ENCODE peak calls at places on chromosomes 5 and 9, in nine cellular contexts. One of them, this sample, is unnamed.
A peak's percentile ranks its signal among the peaks of the same experiment; 100 is the strongest.

GRCh38 chr5:114305402-114306207 is 56.3 kb upstream of the KCNN2 start:
- DNase-seq in left ventricle myocardium inferior: no peak
- DNase-seq in AG09309: no peak
- DNase-seq in body of pancreas: no peak
- DNase-seq in IMR-90: peak; percentile 74
- DNase-seq in cardiac fibroblast: peak; percentile 52
- DNase-seq in AG04450: peak; percentile 30
- DNase-seq in spleen: no peak
- DNase-seq in Panc1: peak; percentile 8
- DNase-seq in this sample: peak; percentile 21

GRCh38 chr5:163658702-163659567 is 153.5 kb downstream of the MAT2B start:
- DNase-seq in IMR-90: peak; percentile 55
- DNase-seq in body of pancreas: no peak
- DNase-seq in Panc1: no peak
- DNase-seq in spleen: no peak
- DNase-seq in left ventricle myocardium inferior: no peak
- DNase-seq in AG04450: no peak
- DNase-seq in cardiac fibroblast: no peak
- DNase-seq in AG09309: no peak
- DNase-seq in this sample: no peak

GRCh38 chr9:97487107-97487506 is 14.4 kb upstream of the TMOD1 start:
- DNase-seq in cardiac fibroblast: no peak
- DNase-seq in spleen: no peak
- DNase-seq in AG09309: no peak
- DNase-seq in AG04450: no peak
- DNase-seq in left ventricle myocardium inferior: no peak
- DNase-seq in Panc1: no peak
- DNase-seq in body of pancreas: no peak
- DNase-seq in IMR-90: peak; percentile 41
- DNase-seq in this sample: peak; percentile 71

GRCh38 chr9:79686381-79687130 is 114.8 kb downstream of the TLE4 start:
- DNase-seq in cardiac fibroblast: peak; percentile 76
- DNase-seq in spleen: no peak
- DNase-seq in AG09309: peak; percentile 88
- DNase-seq in AG04450: peak; percentile 23
- DNase-seq in IMR-90: peak; percentile 88
- DNase-seq in body of pancreas: no peak
- DNase-seq in left ventricle myocardium inferior: no peak
- DNase-seq in Panc1: no peak
- DNase-seq in this sample: peak; percentile 54

GRCh38 chr9:133054194-133054890 is 7.4 kb upstream of the CEL start:
- DNase-seq in IMR-90: no peak
- DNase-seq in AG04450: no peak
- DNase-seq in cardiac fibroblast: no peak
- DNase-seq in left ventricle myocardium inferior: peak; percentile 79
- DNase-seq in Panc1: no peak
- DNase-seq in AG09309: no peak
- DNase-seq in body of pancreas: peak; percentile 82
- DNase-seq in spleen: no peak
- DNase-seq in this sample: no peak

GRCh38 chr9:85067792-85068191 is 398.3 kb downstream of the NTRK2 start:
- DNase-seq in left ventricle myocardium inferior: no peak
- DNase-seq in AG09309: no peak
- DNase-seq in spleen: no peak
- DNase-seq in cardiac fibroblast: no peak
- DNase-seq in IMR-90: no peak
- DNase-seq in Panc1: no peak
- DNase-seq in body of pancreas: no peak
- DNase-seq in AG04450: no peak
- DNase-seq in this sample: no peak

GRCh38 chr9:105243015-105243686 is 1.3 kb upstream of the SLC44A1 start:
- DNase-seq in IMR-90: peak; percentile 49
- DNase-seq in cardiac fibroblast: peak; percentile 58
- DNase-seq in AG09309: peak; percentile 42
- DNase-seq in Panc1: no peak
- DNase-seq in AG04450: no peak
- DNase-seq in left ventricle myocardium inferior: no peak
- DNase-seq in body of pancreas: no peak
- DNase-seq in spleen: no peak
- DNase-seq in this sample: no peak

GRCh38 chr5:142748568-142749249 is 21.5 kb upstream of the ARHGAP26 start:
- DNase-seq in spleen: peak; percentile 86
- DNase-seq in left ventricle myocardium inferior: peak; percentile 29
- DNase-seq in body of pancreas: peak; percentile 46
- DNase-seq in cardiac fibroblast: no peak
- DNase-seq in AG04450: no peak
- DNase-seq in Panc1: peak; percentile 18
- DNase-seq in IMR-90: no peak
- DNase-seq in AG09309: no peak
- DNase-seq in this sample: peak; percentile 70

GRCh38 chr9:104858846-104859245 is 69.1 kb downstream of the ABCA1 start:
- DNase-seq in AG04450: no peak
- DNase-seq in left ventricle myocardium inferior: no peak
- DNase-seq in body of pancreas: no peak
- DNase-seq in IMR-90: peak; percentile 25
- DNase-seq in AG09309: no peak
- DNase-seq in cardiac fibroblast: peak; percentile 24
- DNase-seq in spleen: no peak
- DNase-seq in Panc1: no peak
- DNase-seq in this sample: no peak

GRCh38 chr9:19769213-19769612 is 19.6 kb downstream of the SLC24A2 start:
- DNase-seq in cardiac fibroblast: no peak
- DNase-seq in body of pancreas: no peak
- DNase-seq in left ventricle myocardium inferior: no peak
- DNase-seq in AG04450: no peak
- DNase-seq in IMR-90: no peak
- DNase-seq in Panc1: no peak
- DNase-seq in spleen: no peak
- DNase-seq in AG09309: no peak
- DNase-seq in this sample: peak; percentile 87

GRCh38 chr5:115116001-115116400 is 53.7 kb downstream of the TRIM36 start:
- DNase-seq in body of pancreas: no peak
- DNase-seq in AG04450: no peak
- DNase-seq in AG09309: no peak
- DNase-seq in left ventricle myocardium inferior: no peak
- DNase-seq in Panc1: no peak
- DNase-seq in cardiac fibroblast: no peak
- DNase-seq in IMR-90: no peak
- DNase-seq in spleen: no peak
- DNase-seq in this sample: no peak

GRCh38 chr9:34588671-34589370 is 703 bp downstream of the CNTFR start:
- DNase-seq in Panc1: no peak
- DNase-seq in left ventricle myocardium inferior: no peak
- DNase-seq in AG04450: no peak
- DNase-seq in cardiac fibroblast: no peak
- DNase-seq in AG09309: no peak
- DNase-seq in body of pancreas: no peak
- DNase-seq in IMR-90: no peak
- DNase-seq in spleen: peak; percentile 75
- DNase-seq in this sample: no peak
- H3K4me3 ChIP-seq in Panc1: peak overlapping the region; percentile 42
- H3K4me3 ChIP-seq in left ventricle myocardium inferior: peak overlapping the region; percentile 68
- H3K4me3 ChIP-seq in AG04450: no peak overlapping the region
- H3K4me3 ChIP-seq in cardiac fibroblast: no peak overlapping the region
- H3K4me3 ChIP-seq in AG09309: no peak overlapping the region
- H3K4me3 ChIP-seq in body of pancreas: no peak overlapping the region
- H3K4me3 ChIP-seq in IMR-90: no peak overlapping the region
- H3K4me3 ChIP-seq in spleen: peak overlapping the region; percentile 72
- H3K4me3 ChIP-seq in this sample: no peak overlapping the region

GRCh38 chr9:135819905-135820304 is 87.4 kb downstream of the CAMSAP1 start:
- DNase-seq in Panc1: no peak
- DNase-seq in IMR-90: no peak
- DNase-seq in AG09309: no peak
- DNase-seq in spleen: no peak
- DNase-seq in cardiac fibroblast: no peak
- DNase-seq in AG04450: no peak
- DNase-seq in left ventricle myocardium inferior: no peak
- DNase-seq in body of pancreas: no peak
- DNase-seq in this sample: no peak
- TF ChIP-seq CTCF in Panc1: no peak
- TF ChIP-seq CTCF in IMR-90: no peak
- TF ChIP-seq CTCF in AG09309: no peak
- TF ChIP-seq CTCF in spleen: no peak
- TF ChIP-seq CTCF in cardiac fibroblast: peak; percentile 3
- TF ChIP-seq CTCF in AG04450: no peak
- TF ChIP-seq CTCF in left ventricle myocardium inferior: no peak
- TF ChIP-seq CTCF in body of pancreas: no peak
- TF ChIP-seq CTCF in this sample: no peak

DNA sequence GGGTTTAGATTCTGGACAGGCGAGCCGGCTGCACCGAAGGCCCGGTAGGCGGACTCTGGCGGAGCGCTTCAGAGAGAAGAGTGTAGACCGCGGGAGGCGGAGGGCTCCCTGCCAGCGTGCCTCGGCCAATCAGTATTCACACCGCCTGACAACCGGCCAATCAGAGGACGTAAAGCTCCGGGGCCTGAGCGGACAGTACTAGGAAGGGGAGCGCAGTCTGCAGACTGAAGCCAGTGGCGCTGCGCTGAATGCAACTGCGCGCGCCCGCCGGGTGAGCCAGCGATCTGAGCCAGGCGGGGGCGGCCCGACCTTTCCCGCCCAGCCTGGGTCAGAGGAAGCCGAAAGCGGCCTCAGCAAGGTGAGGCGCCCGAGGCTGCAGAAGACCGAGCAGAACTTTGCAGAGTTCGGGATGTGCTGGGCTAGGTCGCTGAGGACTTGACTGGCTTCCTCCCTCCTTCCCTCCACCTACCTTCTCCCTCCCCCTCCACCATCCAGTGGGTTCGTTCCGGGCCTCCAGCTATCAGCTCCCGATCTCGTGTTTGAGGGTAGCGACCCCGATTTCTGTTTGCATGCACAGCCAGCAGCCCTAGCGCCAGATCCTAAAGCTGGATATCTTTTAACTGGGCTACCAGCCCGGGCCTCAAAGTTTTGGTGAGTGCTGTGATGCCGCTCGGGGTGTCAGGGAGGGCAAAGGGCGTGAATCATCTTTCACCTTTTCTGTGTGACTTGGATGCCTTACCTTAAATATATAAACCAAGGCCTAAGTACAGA is at the start of gene DMRT2:
- DNase-seq in left ventricle myocardium inferior: peak; percentile 88
- DNase-seq in AG09309: no peak
- DNase-seq in cardiac fibroblast: peak; percentile 49
- DNase-seq in body of pancreas: peak; percentile 89
- DNase-seq in IMR-90: peak; percentile 43
- DNase-seq in spleen: no peak
- DNase-seq in AG04450: no peak
- DNase-seq in Panc1: no peak
- DNase-seq in this sample: peak; percentile 97
- H3K4me3 ChIP-seq in left ventricle myocardium inferior: peak within 1 kb of the TSS; percentile 60
- H3K4me3 ChIP-seq in AG09309: no peak within 1 kb of the TSS
- H3K4me3 ChIP-seq in cardiac fibroblast: no peak within 1 kb of the TSS
- H3K4me3 ChIP-seq in body of pancreas: no peak within 1 kb of the TSS
- H3K4me3 ChIP-seq in IMR-90: no peak within 1 kb of the TSS
- H3K4me3 ChIP-seq in spleen: peak within 1 kb of the TSS; percentile 56
- H3K4me3 ChIP-seq in AG04450: no peak within 1 kb of the TSS
- H3K4me3 ChIP-seq in Panc1: no peak within 1 kb of the TSS
- H3K4me3 ChIP-seq in this sample: peak within 1 kb of the TSS; percentile 46

DNA sequence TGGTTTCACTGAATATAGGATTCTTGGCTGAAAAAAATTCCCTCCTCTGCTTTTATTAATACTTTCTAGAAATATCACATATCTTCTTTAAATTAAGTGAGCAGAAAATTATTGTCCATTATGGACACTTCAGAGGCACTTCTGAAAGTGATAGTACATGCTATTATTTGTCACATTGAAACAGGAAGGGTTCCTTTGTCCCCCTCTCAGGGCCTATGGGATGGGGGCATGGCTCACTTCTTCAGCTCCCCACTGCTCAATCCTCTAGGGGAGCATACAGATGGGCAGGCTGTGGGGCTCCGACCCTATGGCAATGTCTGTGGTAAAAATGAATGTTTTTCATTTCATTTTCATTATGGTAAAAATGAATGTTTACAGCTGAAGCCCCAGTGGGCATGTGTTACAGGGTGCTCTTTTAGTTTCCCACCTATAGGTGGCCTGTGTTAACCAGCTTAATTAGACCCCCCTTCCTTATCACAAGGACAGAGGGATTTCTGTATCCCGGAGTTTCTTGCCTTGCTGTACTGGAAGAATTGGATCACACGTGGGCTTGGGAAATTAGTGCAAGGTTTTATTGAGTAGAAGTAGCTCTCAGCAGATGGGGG is 1225.2 kb downstream of the PTPRD start:
- DNase-seq in body of pancreas: no peak
- DNase-seq in Panc1: no peak
- DNase-seq in AG04450: no peak
- DNase-seq in left ventricle myocardium inferior: no peak
- DNase-seq in spleen: no peak
- DNase-seq in AG09309: no peak
- DNase-seq in IMR-90: no peak
- DNase-seq in cardiac fibroblast: no peak
- DNase-seq in this sample: no peak
- TF ChIP-seq CTCF in body of pancreas: no peak
- TF ChIP-seq CTCF in Panc1: no peak
- TF ChIP-seq CTCF in AG04450: no peak
- TF ChIP-seq CTCF in left ventricle myocardium inferior: no peak
- TF ChIP-seq CTCF in spleen: no peak
- TF ChIP-seq CTCF in AG09309: no peak
- TF ChIP-seq CTCF in IMR-90: no peak
- TF ChIP-seq CTCF in cardiac fibroblast: no peak
- TF ChIP-seq CTCF in this sample: no peak

DNA sequence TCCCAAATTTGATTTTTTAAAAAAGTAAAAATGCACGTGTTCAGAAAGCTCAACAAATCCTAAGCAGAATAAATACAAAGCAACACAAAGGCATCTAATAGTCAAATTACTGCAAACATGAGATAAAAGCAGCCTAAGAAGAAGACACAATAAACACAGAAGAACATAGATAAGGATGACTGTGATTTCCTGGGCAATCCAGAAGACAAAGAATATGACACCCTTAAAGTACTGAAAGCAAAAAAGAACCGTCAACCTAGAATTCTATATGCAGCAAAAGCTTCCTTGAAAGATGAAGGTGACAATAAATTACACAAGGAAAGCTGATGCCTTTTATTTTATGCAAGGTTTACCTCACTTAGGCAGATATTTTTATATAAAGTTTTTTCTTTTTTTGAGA is 58.2 kb downstream of the NACC2 start:
- DNase-seq in spleen: no peak
- DNase-seq in AG04450: no peak
- DNase-seq in cardiac fibroblast: no peak
- DNase-seq in body of pancreas: no peak
- DNase-seq in Panc1: no peak
- DNase-seq in left ventricle myocardium inferior: no peak
- DNase-seq in IMR-90: no peak
- DNase-seq in AG09309: no peak
- DNase-seq in this sample: no peak
- H3K4me3 ChIP-seq in spleen: no peak overlapping the region
- H3K4me3 ChIP-seq in AG04450: no peak overlapping the region
- H3K4me3 ChIP-seq in cardiac fibroblast: no peak overlapping the region
- H3K4me3 ChIP-seq in body of pancreas: no peak overlapping the region
- H3K4me3 ChIP-seq in Panc1: no peak overlapping the region
- H3K4me3 ChIP-seq in left ventricle myocardium inferior: no peak overlapping the region
- H3K4me3 ChIP-seq in IMR-90: no peak overlapping the region
- H3K4me3 ChIP-seq in AG09309: no peak overlapping the region
- H3K4me3 ChIP-seq in this sample: no peak overlapping the region

This sample was measured in epithelial cell of esophagus.